ENCODE peak calls at places on chromosomes 13 and 19, in five cellular contexts. R is uterus, J is breast epithelium, L is cardiac fibroblast, A is esophagus squamous epithelium. D is an unnamed sample.

GRCh38 chr19:45164577-45165335 is 4.0 kb upstream of the NKPD1 start:
- DNase-seq in R (peak), J (peak), A (no peak), L (peak), D (no peak)

GRCh38 chr13:109745060-109745459 is 41.3 kb downstream of the IRS2 start:
- DNase-seq in A (no peak), J (no peak), R (no peak), L (no peak), D (no peak)

GRCh38 chr19:16328824-16329482 is 4.3 kb downstream of the KLF2 start:
- DNase-seq in L (peak), J (no peak), R (no peak), A (no peak), D (no peak)

GRCh38 chr13:95325485-95325884 is 24.2 kb upstream of the ABCC4 start:
- DNase-seq in J (no peak), R (no peak), A (no peak), L (no peak), D (no peak)

GRCh38 chr19:4449826-4450075 is 7.8 kb downstream of the UBXN6 start:
- DNase-seq in R (no peak), L (no peak), A (no peak), J (no peak), D (no peak)

GRCh38 chr13:43546821-43547220 is 240.0 kb downstream of the ENOX1 start:
- DNase-seq in A (no peak), J (no peak), R (no peak), L (no peak), D (no peak)

GRCh38 chr19:4052993-4053422 is 13.7 kb downstream of the ZBTB7A start:
- DNase-seq in A (no peak), R (peak), J (no peak), L (no peak), D (no peak)

GRCh38 chr13:107867701-107868661 is 347.4 kb downstream of the LIG4 start:
- DNase-seq in L (peak), R (no peak), J (no peak), A (no peak), D (no peak)

GRCh38 chr13:74907788-74908187 is 574.2 kb downstream of the TBC1D4 start:
- DNase-seq in L (peak), J (no peak), R (no peak), A (no peak), D (no peak)

GRCh38 chr13:113883921-113884804 is 20.3 kb upstream of the GAS6 start:
- DNase-seq in L (no peak), R (no peak), A (no peak), J (no peak), D (no peak)

GRCh38 chr19:24073807-24074206 is 13.2 kb upstream of the ZNF254 start:
- DNase-seq in J (no peak), A (no peak), R (no peak), L (no peak), D (no peak)

D was measured in AG04450.